ENCODE peak calls at places on chromosomes 6 and 20, in six cellular contexts. H is dorsolateral prefrontal cortex, R is stomach, W is cardiac fibroblast, Q is BJ, O is left ventricle myocardium inferior. J is an unnamed sample.

GRCh38 chr6:156780117-156780641 is 3.0 kb downstream of the ARID1B start:
- DNase-seq in H (no peak), R (peak; percentile 56), W (peak; percentile 95), Q (peak; percentile 71), O (no peak), J (peak; percentile 91)

GRCh38 chr6:157571269-157571668 is 190.3 kb downstream of the ZDHHC14 start:
- DNase-seq in H (no peak), R (no peak), W (no peak), Q (no peak), O (no peak), J (no peak)

GRCh38 chr6:99026135-99026534 is 78.4 kb upstream of the FBXL4 start:
- DNase-seq in H (no peak), R (no peak), W (peak; percentile 40), Q (no peak), O (no peak), J (no peak)

GRCh38 chr20:4556781-4557180 is 164.9 kb upstream of the PRND start:
- DNase-seq in H (no peak), R (no peak), W (no peak), Q (no peak), O (no peak), J (no peak)

GRCh38 chr6:144149894-144150672 is at the start of gene STX11:
- DNase-seq in H (peak; percentile 38), R (peak; percentile 67), W (peak; percentile 34), Q (no peak), O (peak; percentile 81), J (peak; percentile 1)

GRCh38 chr6:22141271-22141745 is 155.5 kb downstream of the PRL start:
- DNase-seq in H (no peak), R (no peak), W (peak; percentile 45), Q (no peak), O (no peak), J (no peak)

GRCh38 chr6:138682722-138683521 is 90.6 kb upstream of the CCDC28A start:
- DNase-seq in H (no peak), R (no peak), W (peak; percentile 84), Q (no peak), O (no peak), J (peak; percentile 38)

GRCh38 chr6:44254957-44255808 is 2.1 kb downstream of the SLC35B2 start:
- DNase-seq in H (no peak), R (no peak), W (no peak), Q (no peak), O (no peak), J (no peak)

GRCh38 chr6:2809015-2809414 is 32.6 kb downstream of the SERPINB1 start:
- DNase-seq in H (no peak), R (no peak), W (no peak), Q (no peak), O (no peak), J (no peak)

GRCh38 chr6:149934249-149935156 is 7.3 kb upstream of the ULBP2 start:
- DNase-seq in H (no peak), R (peak; percentile 73), W (peak; percentile 86), Q (no peak), O (no peak), J (peak; percentile 79)

GRCh38 chr6:30981942-30982772 is 1.4 kb upstream of the MUC21 start:
- DNase-seq in H (no peak), R (peak; percentile 52), W (peak; percentile 76), Q (peak; percentile 38), O (no peak), J (peak; percentile 48)

GRCh38 chr6:2986722-2987196 is 12.9 kb upstream of the NQO2 start:
- DNase-seq in H (no peak), R (no peak), W (peak; percentile 82), Q (peak; percentile 79), O (no peak), J (peak; percentile 92)

GRCh38 chr6:33718713-33719112 is 7.2 kb upstream of the UQCC2 start:
- DNase-seq in H (no peak), R (no peak), W (no peak), Q (no peak), O (no peak), J (no peak)

GRCh38 chr6:106844930-106845329 is 129.6 kb downstream of the CD24 start:
- DNase-seq in H (no peak), R (no peak), W (no peak), Q (no peak), O (no peak), J (no peak)

GRCh38 chr6:46651006-46651405 is 1.6 kb downstream of the CYP39A1 start:
- DNase-seq in H (no peak), R (no peak), W (no peak), Q (no peak), O (no peak), J (no peak)

GRCh38 chr20:41011551-41012067 is 17.0 kb upstream of the TOP1 start:
- DNase-seq in H (no peak), R (no peak), W (no peak), Q (no peak), O (no peak), J (no peak)

GRCh38 chr6:92538296-92538695 is 881.1 kb downstream of the EPHA7 start:
- DNase-seq in H (no peak), R (no peak), W (no peak), Q (peak; percentile 0), O (no peak), J (no peak)

GRCh38 chr6:53410508-53411258 is 61.9 kb upstream of the ELOVL5 start:
- DNase-seq in H (no peak), R (peak; percentile 33), W (peak; percentile 65), Q (no peak), O (peak; percentile 42), J (peak; percentile 23)

GRCh38 chr20:42567409-42567808 is 622.3 kb downstream of the PTPRT start:
- DNase-seq in H (no peak), R (no peak), W (no peak), Q (no peak), O (no peak), J (no peak)

GRCh38 chr20:58213112-58213511 is 15.3 kb downstream of the ANKRD60 start:
- DNase-seq in H (peak; percentile 76), R (no peak), W (no peak), Q (no peak), O (no peak), J (peak; percentile 32)

GRCh38 chr20:56943946-56944345 is 314.8 kb downstream of the TFAP2C start:
- DNase-seq in H (no peak), R (no peak), W (no peak), Q (no peak), O (no peak), J (no peak)

DNA sequence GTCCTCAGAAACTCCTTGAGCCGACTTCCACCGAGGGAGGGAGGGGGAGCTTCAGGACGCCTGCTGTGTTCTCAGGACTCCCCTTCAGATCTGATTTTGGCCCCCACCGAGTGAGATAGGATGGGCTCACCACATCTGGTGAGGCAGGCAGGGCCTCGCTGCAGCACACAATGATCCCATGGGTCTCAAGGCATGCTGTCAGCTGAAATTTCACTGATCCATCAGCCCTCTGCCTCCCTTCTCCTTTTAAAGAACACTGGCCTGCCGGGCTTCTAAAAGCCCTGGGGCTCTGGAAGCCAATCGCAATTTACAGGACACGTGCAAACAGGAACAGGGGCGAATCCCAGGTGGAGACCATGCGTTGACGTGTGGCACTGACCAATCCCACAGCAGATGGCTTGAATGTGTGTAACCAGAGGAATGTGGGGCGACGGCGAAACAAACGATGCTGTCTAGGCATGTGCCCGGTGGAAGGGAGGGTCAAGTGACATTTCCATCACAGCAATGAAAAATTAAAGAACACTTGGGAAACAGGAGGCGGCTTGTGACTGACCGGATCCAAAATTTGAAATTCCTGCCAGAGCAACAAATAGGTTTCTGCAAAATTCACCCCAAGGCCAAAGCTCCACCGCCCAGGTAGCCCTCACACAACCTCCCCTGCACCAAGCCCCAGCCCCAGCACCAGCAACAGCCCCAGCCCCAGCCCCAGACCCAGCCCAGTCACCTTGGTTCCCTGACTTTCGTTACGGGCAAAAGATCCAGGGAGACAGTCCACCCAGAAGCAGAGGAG is 167.1 kb upstream of the ZNF337 start:
- DNase-seq in H (no peak), R (no peak), W (peak; percentile 17), Q (no peak), O (no peak), J (no peak)
- TF ChIP-seq CTCF in H (no peak), R (no peak), W (no peak), Q (no peak), O (no peak), J (no peak)

GRCh38 chr6:146341498-146342230 is 202.0 kb upstream of the RAB32 start:
- DNase-seq in H (no peak), R (no peak), W (no peak), Q (no peak), O (no peak), J (no peak)

GRCh38 chr6:146345582-146345981 is 198.1 kb upstream of the RAB32 start:
- DNase-seq in H (no peak), R (no peak), W (no peak), Q (no peak), O (no peak), J (no peak)

GRCh38 chr6:146336200-146336599 is 207.4 kb upstream of the RAB32 start:
- DNase-seq in H (no peak), R (no peak), W (peak; percentile 12), Q (no peak), O (no peak), J (no peak)

GRCh38 chr6:146337376-146337775 is 206.3 kb upstream of the RAB32 start:
- DNase-seq in H (no peak), R (no peak), W (no peak), Q (no peak), O (no peak), J (no peak)

DNA sequence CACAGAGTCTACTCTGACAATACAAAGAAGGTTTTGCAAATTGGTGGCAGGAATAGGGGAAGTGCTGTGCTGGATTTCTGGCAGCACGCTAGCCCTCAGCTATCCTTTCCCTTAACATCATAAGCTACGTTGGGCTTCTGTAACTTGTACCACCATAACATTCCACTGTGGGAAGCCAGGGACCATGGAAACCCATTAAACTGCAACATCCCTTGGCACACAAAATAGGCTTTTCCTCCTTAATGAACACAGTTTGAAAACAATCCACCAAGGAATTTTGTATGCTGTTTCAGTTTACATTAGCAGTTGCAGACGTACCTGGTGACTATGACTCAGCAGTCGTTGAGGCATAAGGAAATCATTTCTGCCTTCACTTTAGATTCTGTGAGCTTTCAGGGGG is 203.9 kb upstream of the RAB32 start:
- DNase-seq in H (no peak), R (no peak), W (peak; percentile 24), Q (no peak), O (no peak), J (no peak)
- TF ChIP-seq CTCF in H (no peak), R (no peak), W (no peak), Q (no peak), O (no peak), J (no peak)

GRCh38 chr6:34867484-34867883 is 20.4 kb downstream of the TAF11 start:
- DNase-seq in H (no peak), R (no peak), W (peak; percentile 22), Q (no peak), O (no peak), J (peak; percentile 1)
- TF ChIP-seq CTCF in H (no peak), R (no peak), W (no peak), Q (peak; percentile 8), O (peak; percentile 47), J (peak; percentile 36)

DNA sequence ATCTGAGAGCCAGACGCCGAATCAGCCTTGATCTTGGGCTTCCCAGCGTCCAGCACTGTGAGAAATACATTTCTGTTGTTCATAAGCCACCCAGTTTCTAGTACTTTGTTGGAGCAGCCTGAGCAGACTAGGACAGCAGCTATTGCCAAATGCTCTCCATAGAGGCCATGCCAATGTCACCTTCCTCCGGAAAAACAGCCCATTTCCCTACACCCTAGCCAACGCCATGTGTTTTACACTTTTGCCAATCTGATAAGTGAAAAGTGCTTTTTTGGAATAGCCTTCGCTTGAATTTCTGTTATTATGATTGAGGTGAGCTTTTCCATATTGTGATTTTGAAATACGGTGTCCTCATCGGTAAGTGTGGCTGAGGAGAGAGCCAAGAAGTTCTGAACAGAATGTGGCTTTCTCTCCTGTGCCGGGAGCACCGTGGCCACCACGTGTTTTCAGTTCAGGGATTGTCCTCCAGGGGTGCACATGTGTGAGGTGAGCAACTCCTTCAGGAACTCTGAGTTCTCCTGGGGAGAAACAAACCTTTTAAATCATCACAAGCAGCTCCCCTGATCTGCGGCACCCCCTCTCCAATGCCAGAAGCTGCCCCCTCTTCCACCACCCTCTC is 35.8 kb downstream of the TAF8 start:
- DNase-seq in H (no peak), R (peak; percentile 51), W (peak; percentile 11), Q (no peak), O (no peak), J (no peak)
- TF ChIP-seq CTCF in H (no peak), R (peak; percentile 25), W (peak; percentile 14), Q (peak; percentile 36), O (peak; percentile 44), J (peak; percentile 51)